ENCODE peak calls at places on chromosomes 13 and 19, in ten cellular contexts. One of them, this sample, is unnamed.

GRCh38 chr13:113651511-113652403 is 6.2 kb downstream of the ATP4B start:
- DNase-seq in spleen: peak; percentile 70
- DNase-seq in GM12865: no peak
- DNase-seq in PC-3: no peak
- DNase-seq in ovary: no peak
- DNase-seq in AG04450: no peak
- DNase-seq in A549: no peak
- DNase-seq in lung: no peak
- DNase-seq in kidney epithelial cell: no peak
- DNase-seq in WERI-Rb-1: peak; percentile 11
- DNase-seq in this sample: no peak

GRCh38 chr13:107563099-107563925 is 652.0 kb downstream of the LIG4 start:
- DNase-seq in A549: no peak
- DNase-seq in WERI-Rb-1: no peak
- DNase-seq in PC-3: no peak
- DNase-seq in GM12865: no peak
- DNase-seq in AG04450: no peak
- DNase-seq in kidney epithelial cell: no peak
- DNase-seq in ovary: no peak
- DNase-seq in lung: no peak
- DNase-seq in spleen: no peak
- DNase-seq in this sample: no peak

GRCh38 chr19:49109051-49109450 is 5.1 kb upstream of the LIN7B start:
- DNase-seq in ovary: no peak
- DNase-seq in GM12865: no peak
- DNase-seq in WERI-Rb-1: no peak
- DNase-seq in spleen: no peak
- DNase-seq in kidney epithelial cell: no peak
- DNase-seq in PC-3: no peak
- DNase-seq in AG04450: no peak
- DNase-seq in A549: no peak
- DNase-seq in lung: no peak
- DNase-seq in this sample: no peak

GRCh38 chr19:42108527-42109389 is 23.5 kb downstream of the POU2F2 start:
- DNase-seq in kidney epithelial cell: no peak
- DNase-seq in WERI-Rb-1: peak; percentile 85
- DNase-seq in lung: peak; percentile 76
- DNase-seq in AG04450: peak; percentile 78
- DNase-seq in GM12865: peak; percentile 95
- DNase-seq in PC-3: peak; percentile 85
- DNase-seq in ovary: peak; percentile 55
- DNase-seq in A549: peak; percentile 95
- DNase-seq in spleen: peak; percentile 94
- DNase-seq in this sample: peak; percentile 81

GRCh38 chr19:39599116-39599515 is 3.2 kb upstream of the LGALS13 start:
- DNase-seq in lung: no peak
- DNase-seq in A549: peak; percentile 26
- DNase-seq in kidney epithelial cell: no peak
- DNase-seq in ovary: no peak
- DNase-seq in spleen: no peak
- DNase-seq in AG04450: no peak
- DNase-seq in WERI-Rb-1: no peak
- DNase-seq in PC-3: peak; percentile 24
- DNase-seq in GM12865: peak; percentile 36
- DNase-seq in this sample: peak; percentile 16

GRCh38 chr13:73082471-73082870 is 23.7 kb downstream of the KLF5 start:
- DNase-seq in AG04450: no peak
- DNase-seq in lung: no peak
- DNase-seq in GM12865: no peak
- DNase-seq in kidney epithelial cell: no peak
- DNase-seq in ovary: no peak
- DNase-seq in PC-3: no peak
- DNase-seq in spleen: no peak
- DNase-seq in WERI-Rb-1: no peak
- DNase-seq in A549: no peak
- DNase-seq in this sample: no peak

GRCh38 chr19:33767898-33768413 is 28.7 kb upstream of the KCTD15 start:
- DNase-seq in ovary: peak; percentile 38
- DNase-seq in kidney epithelial cell: no peak
- DNase-seq in PC-3: peak; percentile 25
- DNase-seq in GM12865: peak; percentile 22
- DNase-seq in spleen: no peak
- DNase-seq in A549: peak; percentile 42
- DNase-seq in lung: no peak
- DNase-seq in AG04450: no peak
- DNase-seq in WERI-Rb-1: no peak
- DNase-seq in this sample: no peak

GRCh38 chr13:46522692-46523040 is 30.3 kb upstream of the LRCH1 start:
- DNase-seq in A549: no peak
- DNase-seq in lung: no peak
- DNase-seq in AG04450: no peak
- DNase-seq in spleen: no peak
- DNase-seq in kidney epithelial cell: no peak
- DNase-seq in GM12865: no peak
- DNase-seq in PC-3: no peak
- DNase-seq in ovary: no peak
- DNase-seq in WERI-Rb-1: no peak
- DNase-seq in this sample: no peak

GRCh38 chr19:36110487-36111199 is at the start of gene OVOL3:
- DNase-seq in GM12865: no peak
- DNase-seq in PC-3: no peak
- DNase-seq in WERI-Rb-1: peak; percentile 30
- DNase-seq in A549: no peak
- DNase-seq in AG04450: no peak
- DNase-seq in spleen: no peak
- DNase-seq in lung: no peak
- DNase-seq in kidney epithelial cell: no peak
- DNase-seq in ovary: no peak
- DNase-seq in this sample: no peak

GRCh38 chr19:35392742-35393350 is 22.0 kb downstream of the GPR42 start:
- DNase-seq in ovary: no peak
- DNase-seq in spleen: no peak
- DNase-seq in lung: no peak
- DNase-seq in GM12865: no peak
- DNase-seq in WERI-Rb-1: no peak
- DNase-seq in kidney epithelial cell: no peak
- DNase-seq in AG04450: no peak
- DNase-seq in PC-3: no peak
- DNase-seq in A549: no peak
- DNase-seq in this sample: no peak

DNA sequence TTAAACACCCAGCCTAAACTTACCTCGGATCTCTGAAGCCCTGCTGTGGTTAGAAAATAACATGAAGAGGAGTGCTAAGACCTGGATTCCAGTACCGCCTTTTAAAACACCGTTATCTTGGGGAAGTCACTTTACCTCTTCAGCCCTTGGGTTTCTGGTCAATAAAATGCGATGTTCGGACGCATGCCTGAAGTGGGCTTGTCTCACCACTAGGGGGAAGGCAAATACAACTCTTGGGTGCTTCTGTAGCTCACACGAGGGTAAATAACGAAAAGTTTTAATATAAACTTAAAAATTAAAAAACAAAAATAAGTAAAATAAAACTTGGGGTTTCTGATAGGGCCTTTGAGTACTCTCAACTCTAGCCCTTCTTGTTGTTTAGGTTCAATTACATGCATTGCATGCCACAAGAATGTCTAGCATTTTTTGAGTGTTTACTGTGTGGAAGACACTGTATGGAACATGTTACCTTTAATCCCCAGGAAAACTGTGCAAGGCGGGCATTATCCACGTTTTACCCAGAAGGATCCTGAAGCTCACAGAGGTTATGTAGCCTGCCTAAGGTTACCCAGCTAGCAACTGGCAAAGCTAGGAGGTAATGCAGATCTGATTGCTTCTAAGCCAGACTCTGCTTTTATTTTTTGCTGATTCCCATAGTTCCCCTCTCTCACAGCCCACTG is 240.4 kb downstream of the LMO7 start:
- DNase-seq in spleen: no peak
- DNase-seq in PC-3: peak; percentile 72
- DNase-seq in A549: peak; percentile 65
- DNase-seq in WERI-Rb-1: peak; percentile 30
- DNase-seq in lung: peak; percentile 53
- DNase-seq in GM12865: peak; percentile 76
- DNase-seq in kidney epithelial cell: peak; percentile 10
- DNase-seq in ovary: peak; percentile 43
- DNase-seq in AG04450: peak; percentile 26
- DNase-seq in this sample: peak; percentile 62
- TF ChIP-seq CTCF in spleen: peak; percentile 83
- TF ChIP-seq CTCF in PC-3: peak; percentile 74
- TF ChIP-seq CTCF in A549: peak; percentile 88
- TF ChIP-seq CTCF in WERI-Rb-1: peak; percentile 58
- TF ChIP-seq CTCF in lung: peak; percentile 88
- TF ChIP-seq CTCF in GM12865: peak; percentile 83
- TF ChIP-seq CTCF in kidney epithelial cell: peak; percentile 88
- TF ChIP-seq CTCF in ovary: peak; percentile 81
- TF ChIP-seq CTCF in AG04450: peak; percentile 92
- TF ChIP-seq CTCF in this sample: peak; percentile 83

GRCh38 chr19:2527171-2527570 is 51.2 kb downstream of the GADD45B start:
- DNase-seq in GM12865: no peak
- DNase-seq in spleen: no peak
- DNase-seq in PC-3: no peak
- DNase-seq in kidney epithelial cell: no peak
- DNase-seq in lung: no peak
- DNase-seq in AG04450: no peak
- DNase-seq in A549: no peak
- DNase-seq in ovary: no peak
- DNase-seq in WERI-Rb-1: no peak
- DNase-seq in this sample: no peak

GRCh38 chr19:2527716-2528115 is 51.8 kb downstream of the GADD45B start:
- DNase-seq in A549: no peak
- DNase-seq in AG04450: no peak
- DNase-seq in lung: no peak
- DNase-seq in WERI-Rb-1: no peak
- DNase-seq in spleen: no peak
- DNase-seq in PC-3: no peak
- DNase-seq in GM12865: no peak
- DNase-seq in ovary: no peak
- DNase-seq in kidney epithelial cell: no peak
- DNase-seq in this sample: no peak

GRCh38 chr19:2524840-2525723 is 49.2 kb downstream of the GADD45B start:
- DNase-seq in PC-3: peak; percentile 87
- DNase-seq in WERI-Rb-1: no peak
- DNase-seq in A549: peak; percentile 86
- DNase-seq in spleen: no peak
- DNase-seq in lung: no peak
- DNase-seq in ovary: no peak
- DNase-seq in AG04450: no peak
- DNase-seq in GM12865: no peak
- DNase-seq in kidney epithelial cell: peak; percentile 64
- DNase-seq in this sample: peak; percentile 59

GRCh38 chr19:2524361-2524839 is 48.5 kb downstream of the GADD45B start:
- DNase-seq in ovary: no peak
- DNase-seq in AG04450: no peak
- DNase-seq in PC-3: no peak
- DNase-seq in kidney epithelial cell: no peak
- DNase-seq in A549: no peak
- DNase-seq in WERI-Rb-1: no peak
- DNase-seq in GM12865: no peak
- DNase-seq in lung: no peak
- DNase-seq in spleen: no peak
- DNase-seq in this sample: no peak

GRCh38 chr19:2523630-2524311 is 47.8 kb downstream of the GADD45B start:
- DNase-seq in ovary: no peak
- DNase-seq in kidney epithelial cell: no peak
- DNase-seq in spleen: no peak
- DNase-seq in A549: peak; percentile 54
- DNase-seq in AG04450: no peak
- DNase-seq in PC-3: no peak
- DNase-seq in WERI-Rb-1: no peak
- DNase-seq in lung: no peak
- DNase-seq in GM12865: no peak
- DNase-seq in this sample: no peak
- TF ChIP-seq CTCF in ovary: no peak
- TF ChIP-seq CTCF in kidney epithelial cell: peak; percentile 38
- TF ChIP-seq CTCF in spleen: no peak
- TF ChIP-seq CTCF in A549: no peak
- TF ChIP-seq CTCF in AG04450: peak; percentile 49
- TF ChIP-seq CTCF in PC-3: no peak
- TF ChIP-seq CTCF in WERI-Rb-1: no peak
- TF ChIP-seq CTCF in lung: no peak
- TF ChIP-seq CTCF in GM12865: no peak
- TF ChIP-seq CTCF in this sample: no peak

DNA sequence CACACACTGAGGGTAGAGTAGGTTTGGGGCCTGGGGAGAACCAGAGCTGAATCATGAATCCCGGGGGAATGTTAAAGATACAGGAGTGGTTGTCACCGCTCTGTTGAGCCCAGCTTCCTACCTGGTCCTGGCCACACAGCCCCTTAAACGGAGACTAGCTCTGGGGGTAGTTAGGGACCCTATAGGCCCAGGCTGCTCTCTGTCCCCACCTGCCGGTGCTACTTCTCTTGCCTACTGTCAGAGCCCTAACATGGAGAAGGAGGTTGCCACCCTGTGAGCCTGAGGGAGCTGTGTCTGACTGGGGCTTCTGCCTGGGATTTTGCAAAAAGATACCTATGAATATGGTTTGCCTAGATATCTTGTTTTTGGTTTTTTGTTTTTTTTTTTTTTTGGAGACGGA is 36.6 kb upstream of the ZNF429 start:
- DNase-seq in PC-3: no peak
- DNase-seq in spleen: peak; percentile 43
- DNase-seq in ovary: no peak
- DNase-seq in WERI-Rb-1: no peak
- DNase-seq in AG04450: no peak
- DNase-seq in A549: no peak
- DNase-seq in kidney epithelial cell: no peak
- DNase-seq in GM12865: no peak
- DNase-seq in lung: no peak
- DNase-seq in this sample: no peak
- TF ChIP-seq CTCF in PC-3: no peak
- TF ChIP-seq CTCF in spleen: no peak
- TF ChIP-seq CTCF in ovary: no peak
- TF ChIP-seq CTCF in WERI-Rb-1: no peak
- TF ChIP-seq CTCF in AG04450: no peak
- TF ChIP-seq CTCF in A549: no peak
- TF ChIP-seq CTCF in kidney epithelial cell: no peak
- TF ChIP-seq CTCF in GM12865: no peak
- TF ChIP-seq CTCF in lung: no peak
- TF ChIP-seq CTCF in this sample: no peak

DNA sequence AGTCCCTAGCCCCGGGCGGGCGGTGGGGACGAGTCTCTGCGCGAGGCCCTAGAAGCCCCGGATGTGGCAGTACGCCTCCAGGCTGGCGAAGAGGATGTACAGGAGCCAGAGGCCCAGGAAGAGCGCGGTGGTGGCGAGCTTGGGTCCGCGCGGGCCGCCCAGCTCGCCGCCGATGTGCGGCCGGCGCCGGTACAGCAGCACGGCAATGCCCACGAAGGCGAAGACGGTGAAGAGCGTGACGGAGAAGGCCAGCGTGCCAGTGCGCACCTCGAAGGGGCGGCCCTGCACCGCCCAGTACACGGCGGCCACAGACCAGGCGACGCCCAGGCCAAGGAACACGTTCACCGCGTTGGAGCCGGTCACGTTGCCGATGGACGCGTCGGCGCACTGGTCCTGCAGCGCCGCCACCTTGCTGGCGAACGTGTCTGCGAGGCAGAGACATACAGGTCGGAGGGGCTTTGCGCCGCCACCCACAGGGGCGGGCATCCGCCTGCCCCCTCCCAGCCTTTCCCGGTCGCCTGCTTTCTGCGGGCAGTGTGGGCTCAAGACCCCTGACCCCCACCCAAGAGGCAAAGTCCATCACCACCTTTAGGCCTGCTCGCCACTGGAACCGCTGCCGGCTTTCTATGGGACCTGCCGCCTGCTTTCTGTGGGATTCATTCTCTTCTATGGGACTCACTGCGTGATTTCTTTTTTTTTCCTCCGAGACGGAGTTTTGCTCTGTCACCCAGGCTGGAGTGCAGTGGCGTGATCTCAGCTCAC is 10.9 kb upstream of the MEIS3 start:
- DNase-seq in lung: peak; percentile 34
- DNase-seq in kidney epithelial cell: no peak
- DNase-seq in A549: no peak
- DNase-seq in spleen: no peak
- DNase-seq in GM12865: peak; percentile 38
- DNase-seq in PC-3: no peak
- DNase-seq in AG04450: no peak
- DNase-seq in ovary: no peak
- DNase-seq in WERI-Rb-1: no peak
- DNase-seq in this sample: no peak
- TF ChIP-seq CTCF in lung: no peak
- TF ChIP-seq CTCF in kidney epithelial cell: peak; percentile 28
- TF ChIP-seq CTCF in A549: no peak
- TF ChIP-seq CTCF in spleen: peak; percentile 40
- TF ChIP-seq CTCF in GM12865: no peak
- TF ChIP-seq CTCF in PC-3: no peak
- TF ChIP-seq CTCF in AG04450: peak; percentile 19
- TF ChIP-seq CTCF in ovary: peak; percentile 20
- TF ChIP-seq CTCF in WERI-Rb-1: no peak
- TF ChIP-seq CTCF in this sample: peak; percentile 24

This sample was measured in RWPE1.